ENCODE peak calls at places on chromosomes 11 and 22, in nine cellular contexts. Z is K562, V is HCT116, W is A549, S is SK-N-SH, M is HepG2, H is GM12878, B is Panc1, N is HL-60. Y is an unnamed sample.

GRCh38 chr11:13440100-13440855 is 22.7 kb downstream of the BTBD10 start:
- DNase-seq in N (no peak), B (no peak), H (no peak), V (peak; percentile 3), Z (no peak), M (no peak), W (peak; percentile 78), S (peak; percentile 64), Y (peak; percentile 54)

GRCh38 chr11:3120071-3120792 is 44.9 kb downstream of the OSBPL5 start:
- DNase-seq in S (peak; percentile 12), B (no peak), M (no peak), W (no peak), V (no peak), H (no peak), N (no peak), Z (no peak), Y (no peak)

GRCh38 chr11:130740819-130741218 is 175.5 kb downstream of the SNX19 start:
- DNase-seq in B (no peak), W (no peak), V (no peak), N (no peak), M (no peak), S (no peak), H (no peak), Z (no peak), Y (no peak)

GRCh38 chr11:69490516-69490915 is 9.1 kb downstream of the LINC01488 start:
- DNase-seq in W (no peak), S (no peak), B (no peak), M (no peak), Z (no peak), V (no peak), H (no peak), N (no peak), Y (no peak)

GRCh38 chr11:85603220-85603619 is 23.9 kb downstream of the DLG2 start:
- DNase-seq in W (no peak), H (no peak), M (no peak), V (no peak), B (no peak), S (no peak), N (no peak), Z (no peak), Y (no peak)

GRCh38 chr11:86812981-86813380 is 12.6 kb downstream of the PRSS23 start:
- DNase-seq in M (no peak), S (no peak), V (no peak), N (no peak), Z (no peak), W (no peak), H (no peak), B (no peak), Y (no peak)

GRCh38 chr11:30310623-30311022 is 12.3 kb upstream of the ARL14EP start:
- DNase-seq in S (no peak), Z (no peak), V (no peak), H (peak; percentile 53), N (no peak), M (no peak), W (no peak), B (no peak), Y (no peak)

GRCh38 chr22:35314161-35314942 is 14.7 kb downstream of the TOM1 start:
- DNase-seq in N (no peak), H (no peak), W (no peak), S (no peak), Z (no peak), M (no peak), B (no peak), V (no peak), Y (peak; percentile 51)

GRCh38 chr11:122491486-122491885 is 164.0 kb upstream of the UBASH3B start:
- DNase-seq in W (no peak), M (no peak), H (no peak), N (peak; percentile 73), B (no peak), Z (no peak), S (no peak), V (no peak), Y (no peak)

GRCh38 chr11:93020248-93021088 is 51.0 kb downstream of the MTNR1B start:
- DNase-seq in M (no peak), V (no peak), H (no peak), S (no peak), B (no peak), Z (no peak), N (no peak), W (peak; percentile 18), Y (no peak)

GRCh38 chr11:134468081-134468668 is 56.1 kb upstream of the B3GAT1 start:
- DNase-seq in Z (no peak), H (no peak), S (no peak), V (no peak), N (no peak), M (no peak), W (no peak), B (no peak), Y (no peak)

GRCh38 chr11:134466909-134467567 is 55.0 kb upstream of the B3GAT1 start:
- DNase-seq in S (no peak), N (no peak), W (no peak), B (no peak), M (peak; percentile 35), V (no peak), Z (no peak), H (no peak), Y (no peak)

GRCh38 chr11:134464981-134465730 is 53.1 kb upstream of the B3GAT1 start:
- DNase-seq in H (no peak), Z (no peak), S (no peak), B (no peak), W (no peak), V (no peak), M (no peak), N (no peak), Y (no peak)

GRCh38 chr11:134464196-134464595 is 52.2 kb upstream of the B3GAT1 start:
- DNase-seq in H (no peak), M (no peak), B (no peak), N (no peak), V (no peak), W (no peak), Z (no peak), S (no peak), Y (peak; percentile 44)

GRCh38 chr11:134466035-134466908 is 54.2 kb upstream of the B3GAT1 start:
- DNase-seq in V (no peak), N (no peak), W (no peak), B (no peak), S (no peak), H (no peak), M (no peak), Z (no peak), Y (peak; percentile 76)
- TF ChIP-seq REST in V (no peak), N (no peak), W (no peak), B (no peak), S (no peak), H (no peak), M (no peak), Z (no peak), Y (no peak)

GRCh38 chr11:83779876-83780275 is 493.7 kb upstream of the CCDC90B start:
- DNase-seq in Z (no peak), W (no peak), V (no peak), B (no peak), M (no peak), N (no peak), H (no peak), S (no peak), Y (no peak)
- TF ChIP-seq REST in Z (no peak), W (no peak), V (no peak), B (no peak), M (no peak), N (no peak), H (no peak), S (no peak), Y (no peak)

DNA sequence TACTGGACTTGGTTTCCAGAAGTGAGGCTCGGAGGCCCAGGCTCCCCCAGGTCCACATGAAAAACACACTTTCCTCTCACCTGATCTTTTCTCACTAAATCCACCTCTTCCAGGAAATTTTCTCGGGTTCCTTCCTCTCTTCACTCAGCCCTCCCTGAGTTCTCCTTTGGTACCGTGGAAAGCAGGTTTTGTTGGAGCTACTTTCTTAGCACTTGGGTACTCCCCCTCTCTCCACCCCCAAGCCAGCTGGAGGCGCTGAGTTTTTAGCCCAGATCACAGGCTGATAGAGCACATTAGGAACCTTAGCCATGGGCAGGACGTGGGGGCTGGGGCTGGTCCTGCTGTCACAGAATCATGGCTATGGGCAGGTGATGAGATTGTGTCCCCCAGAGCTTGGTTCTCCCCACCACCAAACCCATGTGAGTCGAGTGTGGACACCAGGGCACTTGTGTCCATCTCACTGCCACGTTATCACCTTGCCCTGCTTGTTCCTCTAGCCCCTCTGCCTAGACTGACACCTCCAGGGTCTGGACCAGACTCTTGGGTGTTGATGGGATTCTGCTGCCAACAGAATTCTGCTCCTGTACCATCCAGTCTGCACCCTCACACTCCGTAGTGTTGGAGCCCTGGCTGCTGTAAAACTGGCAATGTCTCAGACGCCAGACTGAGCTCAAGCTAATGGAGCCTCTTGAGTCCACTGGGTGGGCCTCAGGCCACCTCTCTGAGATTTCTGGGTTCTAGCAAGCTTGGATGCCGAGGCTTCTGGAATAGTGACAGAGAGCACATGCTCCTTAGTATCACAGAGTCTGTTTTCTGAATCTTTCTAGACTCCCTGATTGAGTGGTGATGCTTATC is 74.9 kb upstream of the NARS2 start:
- DNase-seq in H (no peak), S (peak; percentile 10), V (no peak), M (no peak), N (no peak), Z (no peak), B (no peak), W (no peak), Y (no peak)
- TF ChIP-seq REST in H (no peak), S (no peak), V (no peak), M (no peak), N (no peak), Z (no peak), B (no peak), W (no peak), Y (no peak)

DNA sequence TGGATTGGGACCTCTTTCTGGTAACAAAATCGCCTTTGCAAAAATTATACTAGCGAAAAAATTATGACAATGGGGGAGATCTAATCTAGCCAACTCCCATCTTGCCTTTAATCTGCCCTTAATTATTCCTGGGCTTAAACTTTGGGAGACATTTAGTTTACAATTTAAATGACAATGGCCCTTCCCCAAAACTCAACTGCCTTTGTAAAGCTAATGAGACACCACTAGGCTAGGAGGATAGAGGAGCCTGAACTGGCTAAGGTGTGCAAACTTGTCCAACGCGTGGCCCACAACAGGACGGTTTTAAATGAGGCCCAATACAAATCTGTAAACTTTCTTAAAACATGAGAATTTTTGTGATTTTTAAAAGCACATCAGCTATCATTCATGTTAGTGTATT is 67.3 kb downstream of the RSF1 start:
- DNase-seq in N (no peak), S (no peak), V (no peak), M (no peak), H (no peak), B (no peak), W (no peak), Z (no peak), Y (peak; percentile 83)
- TF ChIP-seq REST in N (no peak), S (no peak), V (no peak), M (no peak), H (no peak), B (no peak), W (no peak), Z (no peak), Y (no peak)

DNA sequence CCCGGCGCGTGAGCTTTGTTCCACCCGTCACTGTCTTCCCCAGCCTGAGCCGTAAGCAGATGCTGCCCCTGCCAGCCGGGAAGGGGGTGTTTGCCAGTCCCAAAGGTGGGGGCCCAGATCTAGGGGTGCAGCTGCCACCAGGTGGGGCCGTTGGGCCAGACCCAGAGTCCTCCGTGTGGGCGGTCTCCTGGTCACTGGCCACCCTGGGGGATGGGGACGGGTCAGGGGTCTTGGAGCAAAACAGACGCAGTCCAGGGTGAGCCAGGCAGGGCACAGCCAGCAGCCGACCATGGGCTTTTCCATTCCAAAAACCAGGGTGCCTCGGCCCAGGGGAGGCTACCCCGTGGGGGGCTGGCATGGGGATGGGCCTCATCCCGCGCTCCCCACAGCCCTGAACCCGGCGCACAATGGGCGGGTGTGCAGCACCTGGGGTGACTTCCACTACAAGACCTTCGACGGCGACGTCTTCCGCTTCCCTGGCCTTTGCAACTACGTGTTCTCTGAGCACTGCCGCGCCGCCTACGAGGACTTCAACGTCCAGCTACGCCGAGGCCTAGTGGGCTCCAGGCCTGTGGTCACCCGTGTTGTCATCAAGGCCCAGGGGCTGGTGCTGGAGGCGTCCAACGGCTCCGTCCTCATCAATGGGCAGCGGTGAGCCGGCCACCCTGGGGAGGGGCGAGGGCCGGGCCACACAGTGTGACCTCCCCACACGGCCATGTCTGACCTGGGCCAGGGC is 3.5 kb downstream of the MUC5B start:
- DNase-seq in H (no peak), M (no peak), B (no peak), Z (peak; percentile 42), S (peak; percentile 55), V (no peak), W (no peak), N (no peak), Y (peak; percentile 60)
- TF ChIP-seq REST in H (no peak), M (no peak), B (no peak), Z (no peak), S (no peak), V (no peak), W (no peak), N (no peak), Y (no peak)